ENCODE peak calls at places on chromosome 3, in nine cellular contexts. One of them, this sample, is unnamed.
A peak's percentile ranks its signal among the peaks of the same experiment; 100 is the strongest.

GRCh38 chr3:113086506-113087461 is 96.0 kb downstream of the GTPBP8 start:
- DNase-seq in heart right ventricle: no peak
- DNase-seq in ovary: no peak
- DNase-seq in AG09309: no peak
- DNase-seq in fibroblast of lung: no peak
- DNase-seq in brain microvascular endothelial cell: no peak
- DNase-seq in RWPE2: no peak
- DNase-seq in LNCaP clone FGC: no peak
- DNase-seq in mammary epithelial cell: no peak
- DNase-seq in this sample: no peak

GRCh38 chr3:39141211-39141995 is 12.0 kb downstream of the CSRNP1 start:
- DNase-seq in AG09309: no peak
- DNase-seq in heart right ventricle: peak; percentile 60
- DNase-seq in fibroblast of lung: peak; percentile 26
- DNase-seq in LNCaP clone FGC: peak; percentile 77
- DNase-seq in ovary: peak; percentile 71
- DNase-seq in brain microvascular endothelial cell: no peak
- DNase-seq in mammary epithelial cell: peak; percentile 84
- DNase-seq in RWPE2: peak; percentile 93
- DNase-seq in this sample: no peak

GRCh38 chr3:125313060-125313635 is 62.0 kb downstream of the ZNF148 start:
- DNase-seq in heart right ventricle: no peak
- DNase-seq in RWPE2: no peak
- DNase-seq in mammary epithelial cell: peak; percentile 19
- DNase-seq in LNCaP clone FGC: no peak
- DNase-seq in fibroblast of lung: peak; percentile 37
- DNase-seq in ovary: no peak
- DNase-seq in brain microvascular endothelial cell: no peak
- DNase-seq in AG09309: no peak
- DNase-seq in this sample: no peak

GRCh38 chr3:190513409-190514162 is at the start of gene IL1RAP:
- DNase-seq in RWPE2: peak; percentile 92
- DNase-seq in AG09309: peak; percentile 85
- DNase-seq in fibroblast of lung: peak; percentile 95
- DNase-seq in brain microvascular endothelial cell: peak; percentile 81
- DNase-seq in LNCaP clone FGC: peak; percentile 65
- DNase-seq in heart right ventricle: peak; percentile 90
- DNase-seq in ovary: peak; percentile 89
- DNase-seq in mammary epithelial cell: peak; percentile 97
- DNase-seq in this sample: peak; percentile 89

GRCh38 chr3:24365168-24365567 is 129.5 kb downstream of the THRB start:
- DNase-seq in LNCaP clone FGC: peak; percentile 91
- DNase-seq in mammary epithelial cell: peak; percentile 91
- DNase-seq in fibroblast of lung: peak; percentile 89
- DNase-seq in AG09309: peak; percentile 46
- DNase-seq in ovary: no peak
- DNase-seq in heart right ventricle: peak; percentile 51
- DNase-seq in RWPE2: peak; percentile 79
- DNase-seq in brain microvascular endothelial cell: peak; percentile 83
- DNase-seq in this sample: no peak

GRCh38 chr3:183497313-183497712 is 58.2 kb downstream of the KLHL6 start:
- DNase-seq in heart right ventricle: no peak
- DNase-seq in fibroblast of lung: no peak
- DNase-seq in mammary epithelial cell: no peak
- DNase-seq in LNCaP clone FGC: no peak
- DNase-seq in AG09309: no peak
- DNase-seq in ovary: no peak
- DNase-seq in RWPE2: peak; percentile 8
- DNase-seq in brain microvascular endothelial cell: no peak
- DNase-seq in this sample: no peak

GRCh38 chr3:146283796-146284485 is 33.0 kb upstream of the PLSCR4 start:
- DNase-seq in AG09309: no peak
- DNase-seq in LNCaP clone FGC: no peak
- DNase-seq in RWPE2: no peak
- DNase-seq in brain microvascular endothelial cell: no peak
- DNase-seq in heart right ventricle: no peak
- DNase-seq in fibroblast of lung: no peak
- DNase-seq in ovary: no peak
- DNase-seq in mammary epithelial cell: no peak
- DNase-seq in this sample: no peak

GRCh38 chr3:169112153-169112892 is 551.2 kb downstream of the MECOM start:
- DNase-seq in RWPE2: no peak
- DNase-seq in AG09309: no peak
- DNase-seq in fibroblast of lung: peak; percentile 62
- DNase-seq in brain microvascular endothelial cell: peak; percentile 84
- DNase-seq in heart right ventricle: no peak
- DNase-seq in mammary epithelial cell: peak; percentile 83
- DNase-seq in LNCaP clone FGC: no peak
- DNase-seq in ovary: no peak
- DNase-seq in this sample: no peak

GRCh38 chr3:114586119-114586518 is 292.3 kb downstream of the TIGIT start:
- DNase-seq in RWPE2: no peak
- DNase-seq in LNCaP clone FGC: no peak
- DNase-seq in fibroblast of lung: no peak
- DNase-seq in brain microvascular endothelial cell: no peak
- DNase-seq in ovary: no peak
- DNase-seq in mammary epithelial cell: no peak
- DNase-seq in AG09309: no peak
- DNase-seq in heart right ventricle: no peak
- DNase-seq in this sample: no peak

GRCh38 chr3:109224333-109224732 is 87.8 kb downstream of the C3orf85 start:
- DNase-seq in fibroblast of lung: no peak
- DNase-seq in heart right ventricle: no peak
- DNase-seq in LNCaP clone FGC: peak; percentile 7
- DNase-seq in AG09309: no peak
- DNase-seq in brain microvascular endothelial cell: no peak
- DNase-seq in ovary: no peak
- DNase-seq in mammary epithelial cell: no peak
- DNase-seq in RWPE2: no peak
- DNase-seq in this sample: no peak

GRCh38 chr3:171801738-171802600 is 8.3 kb downstream of the PLD1 start:
- DNase-seq in ovary: no peak
- DNase-seq in heart right ventricle: no peak
- DNase-seq in LNCaP clone FGC: no peak
- DNase-seq in brain microvascular endothelial cell: peak; percentile 85
- DNase-seq in AG09309: peak; percentile 92
- DNase-seq in RWPE2: no peak
- DNase-seq in mammary epithelial cell: peak; percentile 97
- DNase-seq in fibroblast of lung: peak; percentile 90
- DNase-seq in this sample: no peak

GRCh38 chr3:157149136-157149696 is 10.7 kb downstream of the CCNL1 start:
- DNase-seq in brain microvascular endothelial cell: no peak
- DNase-seq in AG09309: no peak
- DNase-seq in LNCaP clone FGC: no peak
- DNase-seq in mammary epithelial cell: no peak
- DNase-seq in fibroblast of lung: no peak
- DNase-seq in heart right ventricle: no peak
- DNase-seq in ovary: no peak
- DNase-seq in RWPE2: no peak
- DNase-seq in this sample: no peak

GRCh38 chr3:3627104-3627503 is 172.1 kb upstream of the LRRN1 start:
- DNase-seq in brain microvascular endothelial cell: no peak
- DNase-seq in heart right ventricle: no peak
- DNase-seq in RWPE2: no peak
- DNase-seq in AG09309: no peak
- DNase-seq in LNCaP clone FGC: no peak
- DNase-seq in fibroblast of lung: no peak
- DNase-seq in mammary epithelial cell: no peak
- DNase-seq in ovary: no peak
- DNase-seq in this sample: no peak

GRCh38 chr3:1734494-1735122 is 364.1 kb upstream of the CNTN4 start:
- DNase-seq in fibroblast of lung: no peak
- DNase-seq in brain microvascular endothelial cell: no peak
- DNase-seq in LNCaP clone FGC: no peak
- DNase-seq in mammary epithelial cell: peak; percentile 86
- DNase-seq in AG09309: no peak
- DNase-seq in RWPE2: no peak
- DNase-seq in heart right ventricle: no peak
- DNase-seq in ovary: no peak
- DNase-seq in this sample: no peak

GRCh38 chr3:23314981-23315805 is 112.1 kb downstream of the UBE2E2 start:
- DNase-seq in LNCaP clone FGC: no peak
- DNase-seq in RWPE2: no peak
- DNase-seq in brain microvascular endothelial cell: no peak
- DNase-seq in ovary: no peak
- DNase-seq in fibroblast of lung: no peak
- DNase-seq in AG09309: no peak
- DNase-seq in heart right ventricle: no peak
- DNase-seq in mammary epithelial cell: peak; percentile 8
- DNase-seq in this sample: no peak

GRCh38 chr3:72401005-72401404 is 447.2 kb downstream of the SHQ1 start:
- DNase-seq in fibroblast of lung: no peak
- DNase-seq in heart right ventricle: no peak
- DNase-seq in brain microvascular endothelial cell: peak; percentile 5
- DNase-seq in mammary epithelial cell: no peak
- DNase-seq in AG09309: no peak
- DNase-seq in ovary: no peak
- DNase-seq in RWPE2: no peak
- DNase-seq in LNCaP clone FGC: no peak
- DNase-seq in this sample: no peak

GRCh38 chr3:112786881-112787625 is 59.6 kb downstream of the CD200R1L start:
- DNase-seq in AG09309: no peak
- DNase-seq in heart right ventricle: no peak
- DNase-seq in mammary epithelial cell: no peak
- DNase-seq in RWPE2: no peak
- DNase-seq in fibroblast of lung: no peak
- DNase-seq in ovary: no peak
- DNase-seq in brain microvascular endothelial cell: no peak
- DNase-seq in LNCaP clone FGC: no peak
- DNase-seq in this sample: no peak

GRCh38 chr3:43998374-43998840 is 243.3 kb upstream of the TOPAZ1 start:
- DNase-seq in RWPE2: peak; percentile 54
- DNase-seq in LNCaP clone FGC: no peak
- DNase-seq in AG09309: no peak
- DNase-seq in ovary: no peak
- DNase-seq in brain microvascular endothelial cell: no peak
- DNase-seq in fibroblast of lung: peak; percentile 15
- DNase-seq in heart right ventricle: no peak
- DNase-seq in mammary epithelial cell: no peak
- DNase-seq in this sample: no peak

GRCh38 chr3:16595778-16596177 is 9.4 kb downstream of the DAZL start:
- DNase-seq in RWPE2: no peak
- DNase-seq in heart right ventricle: no peak
- DNase-seq in fibroblast of lung: no peak
- DNase-seq in brain microvascular endothelial cell: no peak
- DNase-seq in ovary: no peak
- DNase-seq in mammary epithelial cell: no peak
- DNase-seq in AG09309: no peak
- DNase-seq in LNCaP clone FGC: no peak
- DNase-seq in this sample: no peak

GRCh38 chr3:181333394-181333793 is 343.9 kb upstream of the DNAJC19 start:
- DNase-seq in brain microvascular endothelial cell: no peak
- DNase-seq in LNCaP clone FGC: no peak
- DNase-seq in ovary: no peak
- DNase-seq in heart right ventricle: no peak
- DNase-seq in RWPE2: no peak
- DNase-seq in mammary epithelial cell: no peak
- DNase-seq in AG09309: no peak
- DNase-seq in fibroblast of lung: no peak
- DNase-seq in this sample: no peak

GRCh38 chr3:194275231-194275671 is 75.9 kb downstream of the CPN2 start:
- DNase-seq in fibroblast of lung: peak; percentile 6
- DNase-seq in ovary: peak; percentile 33
- DNase-seq in brain microvascular endothelial cell: no peak
- DNase-seq in AG09309: no peak
- DNase-seq in heart right ventricle: no peak
- DNase-seq in mammary epithelial cell: no peak
- DNase-seq in LNCaP clone FGC: no peak
- DNase-seq in RWPE2: peak; percentile 32
- DNase-seq in this sample: no peak
- TF ChIP-seq CTCF in fibroblast of lung: no peak
- TF ChIP-seq CTCF in ovary: no peak
- TF ChIP-seq CTCF in brain microvascular endothelial cell: no peak
- TF ChIP-seq CTCF in AG09309: no peak
- TF ChIP-seq CTCF in heart right ventricle: no peak
- TF ChIP-seq CTCF in mammary epithelial cell: no peak
- TF ChIP-seq CTCF in LNCaP clone FGC: no peak
- TF ChIP-seq CTCF in RWPE2: no peak
- TF ChIP-seq CTCF in this sample: no peak

GRCh38 chr3:45537596-45537959 is 57.0 kb upstream of the LIMD1 start:
- DNase-seq in brain microvascular endothelial cell: no peak
- DNase-seq in AG09309: no peak
- DNase-seq in heart right ventricle: no peak
- DNase-seq in RWPE2: no peak
- DNase-seq in LNCaP clone FGC: no peak
- DNase-seq in ovary: no peak
- DNase-seq in mammary epithelial cell: no peak
- DNase-seq in fibroblast of lung: no peak
- DNase-seq in this sample: no peak
- TF ChIP-seq CTCF in brain microvascular endothelial cell: no peak
- TF ChIP-seq CTCF in AG09309: no peak
- TF ChIP-seq CTCF in heart right ventricle: no peak
- TF ChIP-seq CTCF in RWPE2: no peak
- TF ChIP-seq CTCF in LNCaP clone FGC: no peak
- TF ChIP-seq CTCF in ovary: no peak
- TF ChIP-seq CTCF in mammary epithelial cell: no peak
- TF ChIP-seq CTCF in fibroblast of lung: no peak
- TF ChIP-seq CTCF in this sample: no peak

DNA sequence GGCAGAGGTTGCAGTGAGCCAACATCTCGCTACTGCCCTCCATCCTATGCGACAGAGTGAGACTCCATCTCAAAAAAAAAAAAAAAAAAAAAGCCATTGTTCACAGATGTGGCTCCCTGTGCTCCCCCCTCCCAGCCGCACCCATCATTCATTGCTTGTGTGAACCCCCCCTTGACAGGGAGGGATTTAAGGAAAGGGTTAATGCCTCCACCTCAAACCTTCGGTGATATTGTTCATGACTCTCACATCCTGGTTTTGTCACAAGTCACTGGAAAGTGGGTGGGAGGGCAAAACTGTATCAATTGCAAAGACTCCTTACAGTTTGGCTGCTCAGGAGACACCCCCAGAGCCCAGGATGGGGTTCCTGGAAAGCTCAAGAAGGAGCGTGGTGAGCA is 7.7 kb downstream of the SLC6A6 start:
- DNase-seq in AG09309: no peak
- DNase-seq in ovary: no peak
- DNase-seq in mammary epithelial cell: no peak
- DNase-seq in brain microvascular endothelial cell: no peak
- DNase-seq in fibroblast of lung: no peak
- DNase-seq in RWPE2: no peak
- DNase-seq in LNCaP clone FGC: no peak
- DNase-seq in heart right ventricle: no peak
- DNase-seq in this sample: no peak
- TF ChIP-seq CTCF in AG09309: no peak
- TF ChIP-seq CTCF in ovary: no peak
- TF ChIP-seq CTCF in mammary epithelial cell: no peak
- TF ChIP-seq CTCF in brain microvascular endothelial cell: no peak
- TF ChIP-seq CTCF in fibroblast of lung: no peak
- TF ChIP-seq CTCF in RWPE2: no peak
- TF ChIP-seq CTCF in LNCaP clone FGC: no peak
- TF ChIP-seq CTCF in heart right ventricle: no peak
- TF ChIP-seq CTCF in this sample: no peak

DNA sequence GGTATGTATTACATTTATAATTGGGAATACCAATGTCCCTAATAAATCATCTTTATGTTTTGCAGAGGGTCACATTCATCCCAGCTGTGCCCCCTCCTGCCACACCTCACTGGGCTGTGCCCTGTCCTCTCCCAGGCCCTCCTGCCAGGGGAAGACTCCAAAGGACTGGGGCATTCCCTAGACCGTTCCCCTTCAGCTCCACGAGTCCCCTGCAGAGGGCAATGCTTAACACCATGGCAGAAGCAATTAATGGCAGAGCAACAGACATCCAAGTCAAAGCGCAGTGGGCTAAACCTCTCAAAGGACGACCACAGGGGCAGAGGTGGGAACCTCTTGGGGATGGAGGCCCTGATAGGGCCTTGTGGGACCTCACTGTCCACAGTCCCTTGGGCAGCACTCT is 71.3 kb upstream of the SEC13 start:
- DNase-seq in mammary epithelial cell: no peak
- DNase-seq in fibroblast of lung: no peak
- DNase-seq in brain microvascular endothelial cell: no peak
- DNase-seq in AG09309: no peak
- DNase-seq in heart right ventricle: no peak
- DNase-seq in LNCaP clone FGC: no peak
- DNase-seq in ovary: no peak
- DNase-seq in RWPE2: no peak
- DNase-seq in this sample: no peak
- TF ChIP-seq CTCF in mammary epithelial cell: peak; percentile 5
- TF ChIP-seq CTCF in fibroblast of lung: peak; percentile 20
- TF ChIP-seq CTCF in brain microvascular endothelial cell: peak; percentile 42
- TF ChIP-seq CTCF in AG09309: peak; percentile 32
- TF ChIP-seq CTCF in heart right ventricle: no peak
- TF ChIP-seq CTCF in LNCaP clone FGC: peak; percentile 16
- TF ChIP-seq CTCF in ovary: no peak
- TF ChIP-seq CTCF in RWPE2: no peak
- TF ChIP-seq CTCF in this sample: no peak

This sample was measured in type B pancreatic cell.